ENCODE peak calls at places on chromosome 18, in eight cellular contexts. B is choroid plexus epithelial cell, Q is cardiac fibroblast, M is upper lobe of right lung, H is vagina, Z is heart right ventricle, E is endothelial cell, R is B cell. Y is an unnamed sample.

GRCh38 chr18:61333746-61334490 is 688 bp downstream of the CDH20 start:
- DNase-seq in B (peak; percentile 15), Q (peak; percentile 18), M (no peak), H (no peak), Z (no peak), E (peak; percentile 33), R (no peak), Y (no peak)

GRCh38 chr18:28905509-28905908 is 728.6 kb upstream of the CDH2 start:
- DNase-seq in B (peak; percentile 71), Q (peak; percentile 30), M (no peak), H (no peak), Z (no peak), E (no peak), R (no peak), Y (no peak)

GRCh38 chr18:3931013-3931315 is 481.0 kb downstream of the TGIF1 start:
- DNase-seq in B (no peak), Q (no peak), M (no peak), H (no peak), Z (no peak), E (no peak), R (no peak), Y (no peak)

GRCh38 chr18:64103979-64104378 is 44.9 kb downstream of the LINC00305 start:
- DNase-seq in B (peak; percentile 4), Q (no peak), M (no peak), H (no peak), Z (no peak), E (no peak), R (no peak), Y (no peak)

GRCh38 chr18:40413160-40413559 is 1541.9 kb upstream of the PIK3C3 start:
- DNase-seq in B (peak; percentile 42), Q (peak; percentile 32), M (no peak), H (no peak), Z (no peak), E (peak; percentile 56), R (no peak), Y (no peak)

GRCh38 chr18:29083545-29083944 is 906.6 kb upstream of the CDH2 start:
- DNase-seq in B (peak; percentile 53), Q (peak; percentile 27), M (no peak), H (no peak), Z (peak; percentile 12), E (no peak), R (no peak), Y (no peak)

GRCh38 chr18:54734059-54734458 is 94.2 kb upstream of the RAB27B start:
- DNase-seq in B (peak; percentile 96), Q (peak; percentile 88), M (no peak), H (no peak), Z (no peak), E (no peak), R (no peak), Y (no peak)

GRCh38 chr18:48724455-48724854 is 185.6 kb downstream of the CTIF start:
- DNase-seq in B (no peak), Q (no peak), M (no peak), H (no peak), Z (no peak), E (no peak), R (no peak), Y (no peak)

GRCh38 chr18:55002261-55002660 is 43.0 kb upstream of the CCDC68 start:
- DNase-seq in B (no peak), Q (no peak), M (no peak), H (no peak), Z (no peak), E (no peak), R (no peak), Y (no peak)

GRCh38 chr18:54916507-54916906 is 42.8 kb downstream of the CCDC68 start:
- DNase-seq in B (no peak), Q (no peak), M (no peak), H (no peak), Z (no peak), E (no peak), R (no peak), Y (no peak)

GRCh38 chr18:8616026-8616401 is 6.8 kb downstream of the RAB12 start:
- DNase-seq in B (no peak), Q (no peak), M (no peak), H (no peak), Z (no peak), E (no peak), R (no peak), Y (no peak)

GRCh38 chr18:5600376-5601071 is 56.7 kb upstream of the EPB41L3 start:
- DNase-seq in B (peak; percentile 67), Q (peak; percentile 55), M (no peak), H (no peak), Z (no peak), E (no peak), R (no peak), Y (no peak)

GRCh38 chr18:65278939-65279667 is 471.7 kb upstream of the CDH7 start:
- DNase-seq in B (no peak), Q (no peak), M (no peak), H (no peak), Z (no peak), E (no peak), R (no peak), Y (no peak)

GRCh38 chr18:36028859-36029258 is 38.5 kb downstream of the RPRD1A start:
- DNase-seq in B (peak; percentile 11), Q (no peak), M (no peak), H (no peak), Z (no peak), E (no peak), R (no peak), Y (no peak)

GRCh38 chr18:9335255-9336045 is 877 bp downstream of the TWSG1 start:
- DNase-seq in B (peak; percentile 34), Q (peak; percentile 42), M (no peak), H (no peak), Z (no peak), E (no peak), R (no peak), Y (no peak)

GRCh38 chr18:70576281-70577022 is 287.6 kb downstream of the SOCS6 start:
- DNase-seq in B (no peak), Q (no peak), M (no peak), H (no peak), Z (no peak), E (no peak), R (no peak), Y (no peak)

GRCh38 chr18:28189400-28190239 is 12.7 kb upstream of the CDH2 start:
- DNase-seq in B (peak; percentile 95), Q (peak; percentile 88), M (no peak), H (no peak), Z (no peak), E (peak; percentile 14), R (no peak), Y (no peak)

GRCh38 chr18:8001711-8002110 is 434.6 kb downstream of the PTPRM start:
- DNase-seq in B (no peak), Q (no peak), M (no peak), H (no peak), Z (no peak), E (no peak), R (no peak), Y (no peak)

GRCh38 chr18:57218281-57218680 is 71.4 kb downstream of the BOD1L2 start:
- DNase-seq in B (no peak), Q (no peak), M (no peak), H (no peak), Z (no peak), E (no peak), R (no peak), Y (no peak)

GRCh38 chr18:59459352-59460059 is 100.4 kb upstream of the LMAN1 start:
- DNase-seq in B (peak; percentile 86), Q (peak; percentile 86), M (no peak), H (no peak), Z (no peak), E (no peak), R (peak; percentile 30), Y (no peak)

GRCh38 chr18:10750386-10751035 is 224.7 kb downstream of the NAPG start:
- DNase-seq in B (no peak), Q (peak; percentile 28), M (no peak), H (no peak), Z (no peak), E (no peak), R (no peak), Y (no peak)

GRCh38 chr18:60404686-60405085 is 32.1 kb upstream of the MC4R start:
- DNase-seq in B (no peak), Q (no peak), M (no peak), H (no peak), Z (no peak), E (no peak), R (no peak), Y (no peak)

GRCh38 chr18:48607049-48607984 is 68.5 kb downstream of the CTIF start:
- DNase-seq in B (peak; percentile 94), Q (peak; percentile 89), M (no peak), H (no peak), Z (peak; percentile 58), E (no peak), R (no peak), Y (no peak)

GRCh38 chr18:44579028-44579692 is 101.5 kb upstream of the SETBP1 start:
- DNase-seq in B (peak; percentile 62), Q (peak; percentile 58), M (no peak), H (no peak), Z (no peak), E (no peak), R (peak; percentile 16), Y (no peak)
- TF ChIP-seq CTCF in B (peak; percentile 79), Q (peak; percentile 65), M (peak; percentile 57), H (no peak), Z (peak; percentile 52), E (peak; percentile 85), R (peak; percentile 79), Y (peak; percentile 78)

GRCh38 chr18:12325726-12326245 is 17.7 kb downstream of the TUBB6 start:
- DNase-seq in B (no peak), Q (no peak), M (no peak), H (peak; percentile 79), Z (no peak), E (no peak), R (no peak), Y (no peak)

GRCh38 chr18:12329125-12329698 is 21.2 kb downstream of the TUBB6 start:
- DNase-seq in B (no peak), Q (no peak), M (peak; percentile 53), H (peak; percentile 54), Z (no peak), E (no peak), R (peak; percentile 6), Y (no peak)

GRCh38 chr18:12326711-12327460 is 18.8 kb downstream of the TUBB6 start:
- DNase-seq in B (no peak), Q (no peak), M (no peak), H (peak; percentile 52), Z (no peak), E (no peak), R (no peak), Y (no peak)

GRCh38 chr18:12328179-12328823 is 20.3 kb downstream of the TUBB6 start:
- DNase-seq in B (no peak), Q (no peak), M (no peak), H (peak; percentile 54), Z (no peak), E (no peak), R (no peak), Y (no peak)

GRCh38 chr18:12327510-12328178 is 19.6 kb downstream of the TUBB6 start:
- DNase-seq in B (peak; percentile 85), Q (peak; percentile 85), M (peak; percentile 90), H (peak; percentile 83), Z (peak; percentile 86), E (peak; percentile 93), R (peak; percentile 70), Y (no peak)
- TF ChIP-seq CTCF in B (peak; percentile 93), Q (peak; percentile 97), M (peak; percentile 83), H (peak; percentile 37), Z (peak; percentile 76), E (peak; percentile 90), R (peak; percentile 79), Y (peak; percentile 84)

GRCh38 chr18:76259012-76259568 is 236.0 kb downstream of the ZNF516 start:
- DNase-seq in B (peak; percentile 18), Q (peak; percentile 6), M (no peak), H (peak; percentile 80), Z (no peak), E (no peak), R (no peak), Y (no peak)
- TF ChIP-seq CTCF in B (peak; percentile 17), Q (no peak), M (peak; percentile 21), H (no peak), Z (no peak), E (no peak), R (no peak), Y (no peak)

GRCh38 chr18:62398291-62398690 is 73.2 kb downstream of the TNFRSF11A start:
- DNase-seq in B (no peak), Q (no peak), M (no peak), H (no peak), Z (no peak), E (no peak), R (no peak), Y (no peak)
- TF ChIP-seq CTCF in B (no peak), Q (no peak), M (no peak), H (no peak), Z (no peak), E (no peak), R (no peak), Y (no peak)